ENCODE peak calls at places on chromosomes 6 and 20, in ten cellular contexts. One of them, this sample, is unnamed.

GRCh38 chr20:22460231-22460630 is 124.1 kb downstream of the FOXA2 start:
- DNase-seq in fibroblast of lung: no peak
- DNase-seq in RWPE1: no peak
- DNase-seq in HCT116: no peak
- DNase-seq in tibial nerve: no peak
- DNase-seq in CD4-positive, alpha-beta T cell: no peak
- DNase-seq in cardiac muscle cell: no peak
- DNase-seq in CD8-positive, alpha-beta memory T cell: no peak
- DNase-seq in left ventricle myocardium inferior: no peak
- DNase-seq in pancreas: no peak
- DNase-seq in this sample: no peak

GRCh38 chr20:37749620-37750403 is 56.0 kb downstream of the CTNNBL1 start:
- DNase-seq in fibroblast of lung: no peak
- DNase-seq in RWPE1: no peak
- DNase-seq in HCT116: no peak
- DNase-seq in tibial nerve: no peak
- DNase-seq in CD4-positive, alpha-beta T cell: no peak
- DNase-seq in cardiac muscle cell: peak; percentile 40
- DNase-seq in CD8-positive, alpha-beta memory T cell: no peak
- DNase-seq in left ventricle myocardium inferior: no peak
- DNase-seq in pancreas: no peak
- DNase-seq in this sample: no peak

GRCh38 chr20:4961746-4962145 is 39.6 kb downstream of the SLC23A2 start:
- DNase-seq in fibroblast of lung: peak; percentile 90
- DNase-seq in RWPE1: no peak
- DNase-seq in HCT116: no peak
- DNase-seq in tibial nerve: no peak
- DNase-seq in CD4-positive, alpha-beta T cell: no peak
- DNase-seq in cardiac muscle cell: no peak
- DNase-seq in CD8-positive, alpha-beta memory T cell: peak; percentile 4
- DNase-seq in left ventricle myocardium inferior: no peak
- DNase-seq in pancreas: no peak
- DNase-seq in this sample: no peak

GRCh38 chr20:40961686-40962640 is 66.7 kb upstream of the TOP1 start:
- DNase-seq in fibroblast of lung: peak; percentile 38
- DNase-seq in RWPE1: peak; percentile 40
- DNase-seq in HCT116: no peak
- DNase-seq in tibial nerve: no peak
- DNase-seq in CD4-positive, alpha-beta T cell: no peak
- DNase-seq in cardiac muscle cell: no peak
- DNase-seq in CD8-positive, alpha-beta memory T cell: no peak
- DNase-seq in left ventricle myocardium inferior: no peak
- DNase-seq in pancreas: no peak
- DNase-seq in this sample: no peak

GRCh38 chr20:49245921-49246740 is 26.9 kb downstream of the DDX27 start:
- DNase-seq in fibroblast of lung: peak; percentile 47
- DNase-seq in RWPE1: peak; percentile 73
- DNase-seq in HCT116: peak; percentile 23
- DNase-seq in tibial nerve: no peak
- DNase-seq in CD4-positive, alpha-beta T cell: no peak
- DNase-seq in cardiac muscle cell: peak; percentile 43
- DNase-seq in CD8-positive, alpha-beta memory T cell: no peak
- DNase-seq in left ventricle myocardium inferior: peak; percentile 23
- DNase-seq in pancreas: no peak
- DNase-seq in this sample: peak; percentile 73

GRCh38 chr6:4912559-4912958 is 91.3 kb downstream of the RPP40 start:
- DNase-seq in fibroblast of lung: no peak
- DNase-seq in RWPE1: no peak
- DNase-seq in HCT116: no peak
- DNase-seq in tibial nerve: no peak
- DNase-seq in CD4-positive, alpha-beta T cell: no peak
- DNase-seq in cardiac muscle cell: no peak
- DNase-seq in CD8-positive, alpha-beta memory T cell: no peak
- DNase-seq in left ventricle myocardium inferior: no peak
- DNase-seq in pancreas: no peak
- DNase-seq in this sample: no peak

GRCh38 chr6:104483225-104483834 is 376.4 kb downstream of the HACE1 start:
- DNase-seq in fibroblast of lung: no peak
- DNase-seq in RWPE1: peak; percentile 5
- DNase-seq in HCT116: peak; percentile 15
- DNase-seq in tibial nerve: no peak
- DNase-seq in CD4-positive, alpha-beta T cell: no peak
- DNase-seq in cardiac muscle cell: peak; percentile 18
- DNase-seq in CD8-positive, alpha-beta memory T cell: no peak
- DNase-seq in left ventricle myocardium inferior: no peak
- DNase-seq in pancreas: no peak
- DNase-seq in this sample: peak; percentile 14

GRCh38 chr6:37524025-37524647 is 24.4 kb upstream of the CCDC167 start:
- DNase-seq in fibroblast of lung: peak; percentile 53
- DNase-seq in RWPE1: no peak
- DNase-seq in HCT116: no peak
- DNase-seq in tibial nerve: no peak
- DNase-seq in CD4-positive, alpha-beta T cell: no peak
- DNase-seq in cardiac muscle cell: no peak
- DNase-seq in CD8-positive, alpha-beta memory T cell: no peak
- DNase-seq in left ventricle myocardium inferior: no peak
- DNase-seq in pancreas: no peak
- DNase-seq in this sample: no peak

GRCh38 chr20:2693286-2693995 is 861 bp downstream of the EBF4 start:
- DNase-seq in fibroblast of lung: peak; percentile 17
- DNase-seq in RWPE1: peak; percentile 30
- DNase-seq in HCT116: no peak
- DNase-seq in tibial nerve: no peak
- DNase-seq in CD4-positive, alpha-beta T cell: peak; percentile 23
- DNase-seq in cardiac muscle cell: peak; percentile 56
- DNase-seq in CD8-positive, alpha-beta memory T cell: peak; percentile 36
- DNase-seq in left ventricle myocardium inferior: peak; percentile 44
- DNase-seq in pancreas: no peak
- DNase-seq in this sample: peak; percentile 35

GRCh38 chr6:132461958-132462357 is 51.0 kb downstream of the STX7 start:
- DNase-seq in fibroblast of lung: no peak
- DNase-seq in RWPE1: no peak
- DNase-seq in HCT116: no peak
- DNase-seq in tibial nerve: no peak
- DNase-seq in CD4-positive, alpha-beta T cell: no peak
- DNase-seq in cardiac muscle cell: no peak
- DNase-seq in CD8-positive, alpha-beta memory T cell: no peak
- DNase-seq in left ventricle myocardium inferior: no peak
- DNase-seq in pancreas: no peak
- DNase-seq in this sample: no peak

GRCh38 chr6:70310063-70310694 is 7.3 kb upstream of the COL9A1 start:
- DNase-seq in fibroblast of lung: peak; percentile 36
- DNase-seq in RWPE1: peak; percentile 8
- DNase-seq in HCT116: peak; percentile 40
- DNase-seq in tibial nerve: no peak
- DNase-seq in CD4-positive, alpha-beta T cell: no peak
- DNase-seq in cardiac muscle cell: peak; percentile 39
- DNase-seq in CD8-positive, alpha-beta memory T cell: no peak
- DNase-seq in left ventricle myocardium inferior: no peak
- DNase-seq in pancreas: no peak
- DNase-seq in this sample: no peak

GRCh38 chr6:35903679-35904078 is 17.2 kb downstream of the SRPK1 start:
- DNase-seq in fibroblast of lung: no peak
- DNase-seq in RWPE1: no peak
- DNase-seq in HCT116: no peak
- DNase-seq in tibial nerve: no peak
- DNase-seq in CD4-positive, alpha-beta T cell: no peak
- DNase-seq in cardiac muscle cell: no peak
- DNase-seq in CD8-positive, alpha-beta memory T cell: no peak
- DNase-seq in left ventricle myocardium inferior: no peak
- DNase-seq in pancreas: no peak
- DNase-seq in this sample: no peak

GRCh38 chr6:166595061-166595780 is 8.7 kb upstream of the RAMACL start:
- DNase-seq in fibroblast of lung: peak; percentile 94
- DNase-seq in RWPE1: no peak
- DNase-seq in HCT116: no peak
- DNase-seq in tibial nerve: no peak
- DNase-seq in CD4-positive, alpha-beta T cell: no peak
- DNase-seq in cardiac muscle cell: no peak
- DNase-seq in CD8-positive, alpha-beta memory T cell: no peak
- DNase-seq in left ventricle myocardium inferior: no peak
- DNase-seq in pancreas: no peak
- DNase-seq in this sample: no peak

GRCh38 chr20:17610566-17611289 is 40.9 kb downstream of the DSTN start:
- DNase-seq in fibroblast of lung: peak; percentile 19
- DNase-seq in RWPE1: no peak
- DNase-seq in HCT116: no peak
- DNase-seq in tibial nerve: no peak
- DNase-seq in CD4-positive, alpha-beta T cell: peak; percentile 42
- DNase-seq in cardiac muscle cell: no peak
- DNase-seq in CD8-positive, alpha-beta memory T cell: peak; percentile 34
- DNase-seq in left ventricle myocardium inferior: no peak
- DNase-seq in pancreas: peak; percentile 47
- DNase-seq in this sample: no peak

GRCh38 chr20:38034961-38035360 is 1.4 kb downstream of the RPRD1B start:
- DNase-seq in fibroblast of lung: peak; percentile 25
- DNase-seq in RWPE1: no peak
- DNase-seq in HCT116: no peak
- DNase-seq in tibial nerve: no peak
- DNase-seq in CD4-positive, alpha-beta T cell: no peak
- DNase-seq in cardiac muscle cell: no peak
- DNase-seq in CD8-positive, alpha-beta memory T cell: no peak
- DNase-seq in left ventricle myocardium inferior: no peak
- DNase-seq in pancreas: no peak
- DNase-seq in this sample: no peak

GRCh38 chr6:145547596-145548325 is 187.6 kb downstream of the EPM2A start:
- DNase-seq in fibroblast of lung: peak; percentile 25
- DNase-seq in RWPE1: no peak
- DNase-seq in HCT116: no peak
- DNase-seq in tibial nerve: no peak
- DNase-seq in CD4-positive, alpha-beta T cell: no peak
- DNase-seq in cardiac muscle cell: no peak
- DNase-seq in CD8-positive, alpha-beta memory T cell: no peak
- DNase-seq in left ventricle myocardium inferior: no peak
- DNase-seq in pancreas: no peak
- DNase-seq in this sample: no peak

GRCh38 chr6:133590196-133590595 is 298.7 kb upstream of the TCF21 start:
- DNase-seq in fibroblast of lung: no peak
- DNase-seq in RWPE1: no peak
- DNase-seq in HCT116: no peak
- DNase-seq in tibial nerve: no peak
- DNase-seq in CD4-positive, alpha-beta T cell: no peak
- DNase-seq in cardiac muscle cell: no peak
- DNase-seq in CD8-positive, alpha-beta memory T cell: no peak
- DNase-seq in left ventricle myocardium inferior: no peak
- DNase-seq in pancreas: no peak
- DNase-seq in this sample: peak; percentile 17

GRCh38 chr20:31682927-31683326 is 39.7 kb downstream of the BCL2L1 start:
- DNase-seq in fibroblast of lung: no peak
- DNase-seq in RWPE1: no peak
- DNase-seq in HCT116: no peak
- DNase-seq in tibial nerve: no peak
- DNase-seq in CD4-positive, alpha-beta T cell: no peak
- DNase-seq in cardiac muscle cell: no peak
- DNase-seq in CD8-positive, alpha-beta memory T cell: no peak
- DNase-seq in left ventricle myocardium inferior: no peak
- DNase-seq in pancreas: no peak
- DNase-seq in this sample: no peak

GRCh38 chr6:16803294-16804006 is 42.2 kb upstream of the ATXN1 start:
- DNase-seq in fibroblast of lung: peak; percentile 93
- DNase-seq in RWPE1: no peak
- DNase-seq in HCT116: no peak
- DNase-seq in tibial nerve: no peak
- DNase-seq in CD4-positive, alpha-beta T cell: no peak
- DNase-seq in cardiac muscle cell: peak; percentile 86
- DNase-seq in CD8-positive, alpha-beta memory T cell: no peak
- DNase-seq in left ventricle myocardium inferior: peak; percentile 40
- DNase-seq in pancreas: no peak
- DNase-seq in this sample: no peak
- H3K27ac ChIP-seq in fibroblast of lung: no peak overlapping the region
- H3K27ac ChIP-seq in RWPE1: no peak overlapping the region
- H3K27ac ChIP-seq in HCT116: no peak overlapping the region
- H3K27ac ChIP-seq in tibial nerve: no peak overlapping the region
- H3K27ac ChIP-seq in CD4-positive, alpha-beta T cell: no peak overlapping the region
- H3K27ac ChIP-seq in cardiac muscle cell: peak overlapping the region; percentile 51
- H3K27ac ChIP-seq in CD8-positive, alpha-beta memory T cell: no peak overlapping the region
- H3K27ac ChIP-seq in left ventricle myocardium inferior: peak overlapping the region; percentile 88
- H3K27ac ChIP-seq in pancreas: no peak overlapping the region
- H3K27ac ChIP-seq in this sample: no peak overlapping the region

DNA sequence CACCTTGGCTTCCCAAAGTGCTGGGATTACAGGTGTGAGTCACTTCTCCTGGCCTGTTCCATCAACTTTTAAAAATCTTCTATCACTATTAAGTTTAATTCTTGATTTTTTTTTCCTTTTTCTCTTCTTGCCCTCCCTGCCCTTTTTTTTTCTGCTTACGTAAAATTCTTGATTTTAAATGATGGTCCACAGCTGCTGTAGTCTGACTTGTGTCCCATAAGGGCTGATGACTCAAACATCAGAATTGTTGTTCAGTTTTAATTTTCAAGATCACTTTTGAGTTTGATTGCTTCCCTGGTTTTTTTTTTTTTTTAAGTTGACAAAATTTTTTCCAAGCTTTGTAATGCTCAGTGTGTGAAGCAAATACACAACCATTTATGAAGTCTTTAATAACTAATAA is 61.9 kb downstream of the CBFA2T2 start:
- DNase-seq in fibroblast of lung: peak; percentile 69
- DNase-seq in RWPE1: no peak
- DNase-seq in HCT116: no peak
- DNase-seq in tibial nerve: no peak
- DNase-seq in CD4-positive, alpha-beta T cell: no peak
- DNase-seq in cardiac muscle cell: no peak
- DNase-seq in CD8-positive, alpha-beta memory T cell: no peak
- DNase-seq in left ventricle myocardium inferior: no peak
- DNase-seq in pancreas: no peak
- DNase-seq in this sample: no peak
- H3K27ac ChIP-seq in fibroblast of lung: no peak overlapping the region
- H3K27ac ChIP-seq in RWPE1: no peak overlapping the region
- H3K27ac ChIP-seq in HCT116: no peak overlapping the region
- H3K27ac ChIP-seq in tibial nerve: no peak overlapping the region
- H3K27ac ChIP-seq in CD4-positive, alpha-beta T cell: no peak overlapping the region
- H3K27ac ChIP-seq in cardiac muscle cell: no peak overlapping the region
- H3K27ac ChIP-seq in CD8-positive, alpha-beta memory T cell: no peak overlapping the region
- H3K27ac ChIP-seq in left ventricle myocardium inferior: peak overlapping the region; percentile 51
- H3K27ac ChIP-seq in pancreas: no peak overlapping the region
- H3K27ac ChIP-seq in this sample: no peak overlapping the region

GRCh38 chr6:106184629-106185028 is 98.5 kb downstream of the PRDM1 start:
- DNase-seq in fibroblast of lung: peak; percentile 56
- DNase-seq in RWPE1: no peak
- DNase-seq in HCT116: no peak
- DNase-seq in tibial nerve: no peak
- DNase-seq in CD4-positive, alpha-beta T cell: no peak
- DNase-seq in cardiac muscle cell: no peak
- DNase-seq in CD8-positive, alpha-beta memory T cell: no peak
- DNase-seq in left ventricle myocardium inferior: no peak
- DNase-seq in pancreas: no peak
- DNase-seq in this sample: no peak
- H3K27ac ChIP-seq in fibroblast of lung: no peak overlapping the region
- H3K27ac ChIP-seq in RWPE1: no peak overlapping the region
- H3K27ac ChIP-seq in HCT116: no peak overlapping the region
- H3K27ac ChIP-seq in tibial nerve: no peak overlapping the region
- H3K27ac ChIP-seq in CD4-positive, alpha-beta T cell: no peak overlapping the region
- H3K27ac ChIP-seq in cardiac muscle cell: no peak overlapping the region
- H3K27ac ChIP-seq in CD8-positive, alpha-beta memory T cell: no peak overlapping the region
- H3K27ac ChIP-seq in left ventricle myocardium inferior: no peak overlapping the region
- H3K27ac ChIP-seq in pancreas: no peak overlapping the region
- H3K27ac ChIP-seq in this sample: no peak overlapping the region

DNA sequence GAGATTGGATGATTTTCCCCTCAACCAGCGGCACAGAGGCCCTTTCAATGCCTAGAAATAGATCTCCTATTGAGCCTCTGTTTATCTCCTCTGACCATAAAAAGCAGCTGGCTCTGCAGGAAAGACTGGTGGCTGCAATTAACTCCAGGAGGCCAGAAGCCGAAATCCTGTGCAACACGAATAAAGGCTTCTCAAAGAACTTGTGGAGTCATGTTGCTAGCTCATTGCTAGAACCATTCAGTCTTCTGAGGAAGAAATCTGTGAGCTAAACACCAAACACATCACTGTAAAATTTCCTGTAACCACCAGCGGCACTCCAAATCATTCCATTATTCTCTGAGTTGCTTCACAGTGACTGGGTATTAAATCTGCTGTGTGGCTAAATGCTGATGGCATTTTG is 49.1 kb upstream of the TPD52L1 start:
- DNase-seq in fibroblast of lung: peak; percentile 84
- DNase-seq in RWPE1: no peak
- DNase-seq in HCT116: no peak
- DNase-seq in tibial nerve: no peak
- DNase-seq in CD4-positive, alpha-beta T cell: no peak
- DNase-seq in cardiac muscle cell: peak; percentile 26
- DNase-seq in CD8-positive, alpha-beta memory T cell: no peak
- DNase-seq in left ventricle myocardium inferior: no peak
- DNase-seq in pancreas: no peak
- DNase-seq in this sample: no peak
- H3K27ac ChIP-seq in fibroblast of lung: peak overlapping the region; percentile 1
- H3K27ac ChIP-seq in RWPE1: no peak overlapping the region
- H3K27ac ChIP-seq in HCT116: no peak overlapping the region
- H3K27ac ChIP-seq in tibial nerve: no peak overlapping the region
- H3K27ac ChIP-seq in CD4-positive, alpha-beta T cell: no peak overlapping the region
- H3K27ac ChIP-seq in cardiac muscle cell: peak overlapping the region; percentile 83
- H3K27ac ChIP-seq in CD8-positive, alpha-beta memory T cell: no peak overlapping the region
- H3K27ac ChIP-seq in left ventricle myocardium inferior: no peak overlapping the region
- H3K27ac ChIP-seq in pancreas: no peak overlapping the region
- H3K27ac ChIP-seq in this sample: peak overlapping the region; percentile 35

This sample was measured in A549.